ENCODE peak calls at places on chromosomes 1 and 21, in five cellular contexts. S, T, C, B and D are unnamed samples.
A peak's percentile ranks its signal among the peaks of the same experiment; 100 is the strongest.

GRCh38 chr1:35047188-35047858 is 15.6 kb upstream of the ZMYM6 start:
- DNase-seq in S (peak; percentile 24), T (peak; percentile 97), C (no peak), B (no peak), D (peak; percentile 87)

GRCh38 chr1:31714442-31715096 is 10.8 kb upstream of the COL16A1 start:
- DNase-seq in S (no peak), T (peak; percentile 75), C (peak; percentile 92), B (peak; percentile 86), D (peak; percentile 72)

GRCh38 chr1:173424786-173425407 is 52.2 kb upstream of the PRDX6 start:
- DNase-seq in S (peak; percentile 65), T (no peak), C (no peak), B (no peak), D (no peak)

GRCh38 chr1:81305997-81306452 is 494.7 kb upstream of the ADGRL2 start:
- DNase-seq in S (no peak), T (peak; percentile 47), C (peak; percentile 62), B (peak; percentile 30), D (peak; percentile 40)

GRCh38 chr1:91818713-91818975 is 67.3 kb downstream of the TGFBR3 start:
- DNase-seq in S (no peak), T (no peak), C (no peak), B (no peak), D (no peak)

GRCh38 chr1:6260433-6260934 is 414 bp downstream of the GPR153 start:
- DNase-seq in S (no peak), T (no peak), C (peak; percentile 70), B (no peak), D (peak; percentile 61)

GRCh38 chr1:98030483-98030882 is 109.6 kb upstream of the DPYD start:
- DNase-seq in S (peak; percentile 8), T (peak; percentile 29), C (no peak), B (no peak), D (no peak)

GRCh38 chr1:155794605-155795265 is 62.3 kb downstream of the GON4L start:
- DNase-seq in S (no peak), T (no peak), C (no peak), B (no peak), D (no peak)

GRCh38 chr1:31216016-31216415 is 23.7 kb downstream of the NKAIN1 start:
- DNase-seq in S (no peak), T (peak; percentile 22), C (peak; percentile 76), B (peak; percentile 87), D (peak; percentile 57)

GRCh38 chr1:33814166-33814565 is 49.7 kb upstream of the HMGB4 start:
- DNase-seq in S (peak; percentile 14), T (peak; percentile 20), C (no peak), B (no peak), D (no peak)

GRCh38 chr21:32858628-32859027 is 87.1 kb upstream of the PAXBP1 start:
- DNase-seq in S (no peak), T (no peak), C (no peak), B (no peak), D (no peak)

GRCh38 chr1:42743302-42744029 is 3.4 kb upstream of the CLDN19 start:
- DNase-seq in S (peak; percentile 89), T (no peak), C (no peak), B (no peak), D (no peak)

GRCh38 chr1:153447498-153448170 is 12.8 kb downstream of the S100A7 start:
- DNase-seq in S (peak; percentile 26), T (peak; percentile 50), C (no peak), B (no peak), D (peak; percentile 58)

GRCh38 chr21:42471716-42472330 is 24.2 kb downstream of the RSPH1 start:
- DNase-seq in S (no peak), T (no peak), C (peak; percentile 26), B (no peak), D (no peak)

GRCh38 chr1:183215076-183215720 is 29.1 kb downstream of the LAMC2 start:
- DNase-seq in S (no peak), T (no peak), C (no peak), B (no peak), D (no peak)

GRCh38 chr1:38029081-38029681 is 16.6 kb downstream of the UTP11 start:
- DNase-seq in S (no peak), T (no peak), C (peak; percentile 91), B (peak; percentile 44), D (peak; percentile 63)

GRCh38 chr1:1862905-1863547 is 27.9 kb downstream of the GNB1 start:
- DNase-seq in S (no peak), T (peak; percentile 35), C (no peak), B (no peak), D (no peak)

GRCh38 chr1:180930687-180931086 is 18.0 kb downstream of the KIAA1614 start:
- DNase-seq in S (no peak), T (no peak), C (no peak), B (no peak), D (no peak)

GRCh38 chr1:198486903-198487302 is 53.6 kb downstream of the ATP6V1G3 start:
- DNase-seq in S (no peak), T (peak; percentile 17), C (no peak), B (no peak), D (no peak)

GRCh38 chr1:161954050-161954449 is 69.6 kb downstream of the OLFML2B start:
- DNase-seq in S (no peak), T (no peak), C (no peak), B (no peak), D (no peak)

GRCh38 chr1:105326883-105327282 is 1577.2 kb downstream of the AMY1C start:
- DNase-seq in S (no peak), T (no peak), C (no peak), B (no peak), D (no peak)

GRCh38 chr1:31549807-31550620 is 26.3 kb upstream of the TINAGL1 start:
- DNase-seq in S (no peak), T (peak; percentile 12), C (no peak), B (peak; percentile 57), D (no peak)

GRCh38 chr21:38171723-38172344 is 85.0 kb upstream of the KCNJ15 start:
- DNase-seq in S (peak; percentile 57), T (peak; percentile 67), C (peak; percentile 91), B (no peak), D (peak; percentile 91)

GRCh38 chr1:67371043-67371442 is 59.2 kb downstream of the SERBP1 start:
- DNase-seq in S (no peak), T (no peak), C (no peak), B (no peak), D (no peak)

GRCh38 chr1:42758641-42759040 is 8.2 kb downstream of the P3H1 start:
- DNase-seq in S (no peak), T (no peak), C (no peak), B (no peak), D (no peak)

GRCh38 chr1:3668148-3668547 is 15.8 kb downstream of the TP73 start:
- DNase-seq in S (no peak), T (no peak), C (no peak), B (no peak), D (no peak)